ENCODE peak calls at places on chromosome 4, in ten cellular contexts. E is astrocyte of the spinal cord, X is lower leg skin, S is endodermal cell, C is GM12865, Z is OCI-LY7, Q is keratinocyte, V is WTC11, R is ascending aorta, J is mesothelial cell of epicardium. K is an unnamed sample.

GRCh38 chr4:74047152-74047551 is 8.7 kb upstream of the CXCL3 start:
- DNase-seq in E (no peak), X (no peak), S (no peak), C (no peak), Z (no peak), Q (no peak), V (no peak), R (no peak), J (no peak), K (no peak)

GRCh38 chr4:118325443-118325842 is 27.4 kb downstream of the PRSS12 start:
- DNase-seq in E (no peak), X (no peak), S (no peak), C (no peak), Z (no peak), Q (no peak), V (no peak), R (no peak), J (no peak), K (no peak)

GRCh38 chr4:56134272-56134671 is 185.5 kb downstream of the CEP135 start:
- DNase-seq in E (peak; percentile 69), X (no peak), S (peak; percentile 62), C (no peak), Z (no peak), Q (no peak), V (no peak), R (no peak), J (no peak), K (no peak)

GRCh38 chr4:55636622-55636999 is 513 bp upstream of the NMU start:
- DNase-seq in E (no peak), X (no peak), S (peak; percentile 69), C (no peak), Z (no peak), Q (no peak), V (peak; percentile 16), R (no peak), J (no peak), K (no peak)

GRCh38 chr4:87843936-87844335 is 11.2 kb downstream of the MEPE start:
- DNase-seq in E (peak; percentile 86), X (peak; percentile 21), S (no peak), C (no peak), Z (no peak), Q (no peak), V (no peak), R (no peak), J (no peak), K (no peak)

GRCh38 chr4:82678046-82678445 is 116.3 kb upstream of the TMEM150C start:
- DNase-seq in E (no peak), X (no peak), S (no peak), C (no peak), Z (no peak), Q (no peak), V (no peak), R (no peak), J (no peak), K (no peak)

GRCh38 chr4:104470770-104471169 is 23.9 kb downstream of the CXXC4 start:
- DNase-seq in E (no peak), X (no peak), S (no peak), C (no peak), Z (no peak), Q (no peak), V (no peak), R (no peak), J (no peak), K (no peak)

GRCh38 chr4:121785479-121785878 is 15.6 kb upstream of the EXOSC9 start:
- DNase-seq in E (peak; percentile 45), X (no peak), S (no peak), C (no peak), Z (no peak), Q (peak; percentile 15), V (no peak), R (no peak), J (no peak), K (no peak)

GRCh38 chr4:912548-913279 is 19.4 kb downstream of the GAK start:
- DNase-seq in E (peak; percentile 50), X (no peak), S (no peak), C (no peak), Z (no peak), Q (no peak), V (no peak), R (no peak), J (no peak), K (no peak)

GRCh38 chr4:153161599-153161971 is 42.7 kb upstream of the TRIM2 start:
- DNase-seq in E (peak; percentile 38), X (no peak), S (no peak), C (no peak), Z (no peak), Q (no peak), V (no peak), R (no peak), J (no peak), K (no peak)

GRCh38 chr4:186249785-186250739 is 15.9 kb upstream of the F11 start:
- DNase-seq in E (no peak), X (no peak), S (no peak), C (no peak), Z (no peak), Q (no peak), V (no peak), R (no peak), J (no peak), K (no peak)

GRCh38 chr4:24033626-24034025 is 143.8 kb upstream of the PPARGC1A start:
- DNase-seq in E (no peak), X (no peak), S (no peak), C (no peak), Z (no peak), Q (no peak), V (no peak), R (no peak), J (no peak), K (no peak)

DNA sequence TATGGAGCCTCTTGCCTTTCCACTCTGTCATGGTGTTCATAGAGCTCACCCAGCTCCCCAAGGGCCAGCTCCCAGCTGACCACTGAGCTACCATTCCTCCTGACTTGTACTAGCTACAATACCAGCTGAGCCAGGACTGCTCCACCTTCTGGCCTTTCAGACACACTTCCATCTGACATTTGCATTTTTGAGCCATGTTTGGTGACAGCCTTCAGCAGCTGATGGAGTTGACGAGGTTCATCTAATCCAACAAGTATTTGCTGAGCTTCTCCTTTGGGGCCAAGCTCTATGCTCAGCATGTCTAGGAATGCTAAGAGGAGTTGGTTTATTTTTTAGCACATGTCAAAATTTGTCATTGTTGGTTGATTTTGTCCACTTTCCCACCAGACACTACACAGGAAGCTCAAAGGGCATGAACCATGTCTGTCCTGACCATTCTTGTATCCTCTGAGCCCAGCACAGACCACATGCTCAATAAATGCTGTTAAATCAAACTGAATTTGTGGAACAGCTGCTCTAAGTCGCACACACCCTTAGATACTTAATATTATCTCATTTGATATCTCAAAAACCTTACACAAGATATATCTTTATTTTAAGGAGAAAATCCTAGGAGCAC is 142.6 kb upstream of the PPARGC1A start:
- DNase-seq in E (peak; percentile 7), X (no peak), S (peak; percentile 60), C (peak; percentile 7), Z (peak; percentile 10), Q (no peak), V (peak; percentile 16), R (no peak), J (no peak), K (no peak)
- TF ChIP-seq CTCF in E (peak; percentile 33), X (no peak), S (peak; percentile 78), C (no peak), Z (peak; percentile 57), Q (peak; percentile 58), V (no peak), R (no peak), J (no peak), K (no peak)

DNA sequence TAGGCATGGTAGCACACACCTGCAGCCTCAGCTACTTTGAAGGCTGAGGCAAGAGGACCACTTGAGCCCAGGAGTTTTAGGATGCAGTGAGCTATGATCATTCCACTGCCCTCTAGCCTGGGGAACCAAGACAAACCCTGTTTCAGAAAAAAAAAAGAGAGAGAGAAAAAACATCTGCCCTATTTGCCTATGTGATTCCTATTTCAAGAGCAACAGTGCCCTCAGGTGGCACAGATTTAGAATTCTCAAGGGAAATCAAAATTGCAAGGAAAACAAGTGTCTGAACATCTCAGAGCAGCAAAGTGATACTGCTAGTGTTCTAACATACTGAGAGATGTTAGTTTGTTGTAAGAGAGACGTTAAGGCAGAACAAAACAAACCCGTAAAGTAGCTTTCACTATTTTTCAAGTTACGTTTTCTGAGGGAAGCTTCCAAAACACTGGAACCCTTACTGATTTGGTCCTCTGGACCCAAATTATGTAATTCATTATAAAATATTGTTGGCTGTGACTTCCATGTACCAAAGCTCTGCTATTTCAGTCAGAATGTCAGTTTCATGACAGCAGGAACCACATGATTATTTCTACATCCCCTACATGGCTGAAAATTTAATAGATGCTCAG is 7.9 kb downstream of the BDH2 start:
- DNase-seq in E (peak; percentile 78), X (no peak), S (peak; percentile 69), C (peak; percentile 88), Z (peak; percentile 88), Q (peak; percentile 13), V (no peak), R (no peak), J (no peak), K (peak; percentile 61)
- TF ChIP-seq CTCF in E (peak; percentile 55), X (no peak), S (peak; percentile 83), C (peak; percentile 57), Z (peak; percentile 96), Q (peak; percentile 53), V (peak; percentile 26), R (no peak), J (peak; percentile 40), K (peak; percentile 79)

GRCh38 chr4:106264331-106264728 is 51.7 kb downstream of the TBCK start:
- DNase-seq in E (no peak), X (no peak), S (no peak), C (no peak), Z (no peak), Q (peak; percentile 44), V (no peak), R (no peak), J (no peak), K (no peak)

GRCh38 chr4:106268731-106269272 is 47.2 kb downstream of the TBCK start:
- DNase-seq in E (no peak), X (no peak), S (no peak), C (no peak), Z (no peak), Q (no peak), V (no peak), R (no peak), J (no peak), K (no peak)

GRCh38 chr4:106261980-106262379 is 54.0 kb downstream of the TBCK start:
- DNase-seq in E (no peak), X (no peak), S (no peak), C (no peak), Z (no peak), Q (no peak), V (no peak), R (no peak), J (no peak), K (no peak)

GRCh38 chr4:106263594-106264330 is 52.2 kb downstream of the TBCK start:
- DNase-seq in E (no peak), X (no peak), S (no peak), C (no peak), Z (no peak), Q (no peak), V (no peak), R (no peak), J (no peak), K (no peak)

GRCh38 chr4:106266201-106266600 is 49.8 kb downstream of the TBCK start:
- DNase-seq in E (peak; percentile 72), X (no peak), S (no peak), C (peak; percentile 43), Z (peak; percentile 46), Q (no peak), V (no peak), R (no peak), J (no peak), K (no peak)
- TF ChIP-seq CTCF in E (peak; percentile 67), X (no peak), S (peak; percentile 75), C (peak; percentile 40), Z (peak; percentile 83), Q (peak; percentile 50), V (no peak), R (peak; percentile 18), J (no peak), K (peak; percentile 33)

GRCh38 chr4:113553082-113553481 is 208.5 kb downstream of the CAMK2D start:
- DNase-seq in E (no peak), X (no peak), S (no peak), C (no peak), Z (no peak), Q (no peak), V (no peak), R (no peak), J (no peak), K (no peak)
- TF ChIP-seq CTCF in E (no peak), X (no peak), S (no peak), C (no peak), Z (no peak), Q (no peak), V (no peak), R (no peak), J (no peak), K (no peak)